ENCODE peak calls at places on chromosomes 13 and 19, in nine cellular contexts. One of them, this sample, is unnamed. For H3K4me1, the result is how much of the 10 kb centered on the place peaks cover.

GRCh38 chr13:101242720-101243119 is 173.6 kb downstream of the NALCN start:
- DNase-seq in adrenal gland: no peak
- DNase-seq in neural progenitor cell: no peak
- DNase-seq in K562: no peak
- DNase-seq in Caco-2: no peak
- DNase-seq in ascending aorta: no peak
- DNase-seq in breast epithelium: no peak
- DNase-seq in upper lobe of left lung: no peak
- DNase-seq in tibial artery: no peak
- DNase-seq in this sample: no peak

GRCh38 chr19:39448271-39448670 is 2.9 kb downstream of the SUPT5H start:
- DNase-seq in adrenal gland: no peak
- DNase-seq in neural progenitor cell: no peak
- DNase-seq in K562: no peak
- DNase-seq in Caco-2: no peak
- DNase-seq in ascending aorta: no peak
- DNase-seq in breast epithelium: no peak
- DNase-seq in upper lobe of left lung: no peak
- DNase-seq in tibial artery: no peak
- DNase-seq in this sample: no peak

GRCh38 chr19:32343550-32344262 is 1.7 kb upstream of the ZNF507 start:
- DNase-seq in adrenal gland: no peak
- DNase-seq in neural progenitor cell: no peak
- DNase-seq in K562: no peak
- DNase-seq in Caco-2: peak
- DNase-seq in ascending aorta: no peak
- DNase-seq in breast epithelium: no peak
- DNase-seq in upper lobe of left lung: no peak
- DNase-seq in tibial artery: no peak
- DNase-seq in this sample: no peak

GRCh38 chr19:57587529-57587928 is 3.6 kb downstream of the ZIK1 start:
- DNase-seq in adrenal gland: no peak
- DNase-seq in neural progenitor cell: no peak
- DNase-seq in K562: no peak
- DNase-seq in Caco-2: no peak
- DNase-seq in ascending aorta: no peak
- DNase-seq in breast epithelium: no peak
- DNase-seq in upper lobe of left lung: no peak
- DNase-seq in tibial artery: no peak
- DNase-seq in this sample: no peak

GRCh38 chr19:35350591-35350990 is 2.9 kb downstream of the FFAR1 start:
- DNase-seq in adrenal gland: peak
- DNase-seq in neural progenitor cell: no peak
- DNase-seq in K562: no peak
- DNase-seq in Caco-2: peak
- DNase-seq in ascending aorta: no peak
- DNase-seq in breast epithelium: peak
- DNase-seq in upper lobe of left lung: peak
- DNase-seq in tibial artery: no peak
- DNase-seq in this sample: no peak

GRCh38 chr13:33069365-33069764 is 53.1 kb downstream of the KL start:
- DNase-seq in adrenal gland: no peak
- DNase-seq in neural progenitor cell: no peak
- DNase-seq in K562: no peak
- DNase-seq in Caco-2: no peak
- DNase-seq in ascending aorta: no peak
- DNase-seq in breast epithelium: no peak
- DNase-seq in upper lobe of left lung: no peak
- DNase-seq in tibial artery: no peak
- DNase-seq in this sample: no peak

GRCh38 chr19:16342002-16342715 is 17.5 kb downstream of the KLF2 start:
- DNase-seq in adrenal gland: no peak
- DNase-seq in neural progenitor cell: no peak
- DNase-seq in K562: no peak
- DNase-seq in Caco-2: no peak
- DNase-seq in ascending aorta: no peak
- DNase-seq in breast epithelium: no peak
- DNase-seq in upper lobe of left lung: no peak
- DNase-seq in tibial artery: peak
- DNase-seq in this sample: no peak

GRCh38 chr13:60398438-60398891 is 1.4 kb downstream of the TDRD3 start:
- DNase-seq in adrenal gland: no peak
- DNase-seq in neural progenitor cell: no peak
- DNase-seq in K562: no peak
- DNase-seq in Caco-2: no peak
- DNase-seq in ascending aorta: no peak
- DNase-seq in breast epithelium: no peak
- DNase-seq in upper lobe of left lung: no peak
- DNase-seq in tibial artery: no peak
- DNase-seq in this sample: no peak

GRCh38 chr19:45827459-45828093 is 12.5 kb upstream of the RSPH6A start:
- DNase-seq in adrenal gland: no peak
- DNase-seq in neural progenitor cell: no peak
- DNase-seq in K562: no peak
- DNase-seq in Caco-2: no peak
- DNase-seq in ascending aorta: no peak
- DNase-seq in breast epithelium: no peak
- DNase-seq in upper lobe of left lung: no peak
- DNase-seq in tibial artery: no peak
- DNase-seq in this sample: no peak

GRCh38 chr19:45825917-45826893 is 11.1 kb upstream of the RSPH6A start:
- DNase-seq in adrenal gland: no peak
- DNase-seq in neural progenitor cell: no peak
- DNase-seq in K562: no peak
- DNase-seq in Caco-2: no peak
- DNase-seq in ascending aorta: no peak
- DNase-seq in breast epithelium: no peak
- DNase-seq in upper lobe of left lung: no peak
- DNase-seq in tibial artery: no peak
- DNase-seq in this sample: no peak

GRCh38 chr19:45828523-45828922 is 13.4 kb upstream of the RSPH6A start:
- DNase-seq in adrenal gland: no peak
- DNase-seq in neural progenitor cell: no peak
- DNase-seq in K562: no peak
- DNase-seq in Caco-2: no peak
- DNase-seq in ascending aorta: no peak
- DNase-seq in breast epithelium: no peak
- DNase-seq in upper lobe of left lung: no peak
- DNase-seq in tibial artery: no peak
- DNase-seq in this sample: no peak

GRCh38 chr19:45826934-45827333 is 11.8 kb upstream of the RSPH6A start:
- DNase-seq in adrenal gland: no peak
- DNase-seq in neural progenitor cell: no peak
- DNase-seq in K562: no peak
- DNase-seq in Caco-2: no peak
- DNase-seq in ascending aorta: no peak
- DNase-seq in breast epithelium: no peak
- DNase-seq in upper lobe of left lung: no peak
- DNase-seq in tibial artery: no peak
- DNase-seq in this sample: no peak

GRCh38 chr19:45828945-45829344 is 13.8 kb upstream of the RSPH6A start:
- DNase-seq in adrenal gland: no peak
- DNase-seq in neural progenitor cell: no peak
- DNase-seq in K562: no peak
- DNase-seq in Caco-2: no peak
- DNase-seq in ascending aorta: no peak
- DNase-seq in breast epithelium: no peak
- DNase-seq in upper lobe of left lung: no peak
- DNase-seq in tibial artery: no peak
- DNase-seq in this sample: no peak
- H3K4me1 ChIP-seq in adrenal gland: under half
- H3K4me1 ChIP-seq in neural progenitor cell: under half
- H3K4me1 ChIP-seq in K562: under half
- H3K4me1 ChIP-seq in Caco-2: under half
- H3K4me1 ChIP-seq in ascending aorta: under half
- H3K4me1 ChIP-seq in breast epithelium: under half
- H3K4me1 ChIP-seq in upper lobe of left lung: under half
- H3K4me1 ChIP-seq in tibial artery: under half
- H3K4me1 ChIP-seq in this sample: under half

GRCh38 chr13:99313941-99314340 is 6.7 kb upstream of the GPR183 start:
- DNase-seq in adrenal gland: no peak
- DNase-seq in neural progenitor cell: no peak
- DNase-seq in K562: no peak
- DNase-seq in Caco-2: no peak
- DNase-seq in ascending aorta: no peak
- DNase-seq in breast epithelium: no peak
- DNase-seq in upper lobe of left lung: no peak
- DNase-seq in tibial artery: no peak
- DNase-seq in this sample: no peak

GRCh38 chr13:99314640-99315176 is 7.5 kb upstream of the GPR183 start:
- DNase-seq in adrenal gland: no peak
- DNase-seq in neural progenitor cell: no peak
- DNase-seq in K562: peak
- DNase-seq in Caco-2: no peak
- DNase-seq in ascending aorta: no peak
- DNase-seq in breast epithelium: no peak
- DNase-seq in upper lobe of left lung: no peak
- DNase-seq in tibial artery: no peak
- DNase-seq in this sample: no peak

GRCh38 chr13:99312493-99312883 is 5.3 kb upstream of the GPR183 start:
- DNase-seq in adrenal gland: peak
- DNase-seq in neural progenitor cell: no peak
- DNase-seq in K562: no peak
- DNase-seq in Caco-2: no peak
- DNase-seq in ascending aorta: peak
- DNase-seq in breast epithelium: no peak
- DNase-seq in upper lobe of left lung: peak
- DNase-seq in tibial artery: peak
- DNase-seq in this sample: peak

GRCh38 chr13:99311748-99312492 is 4.7 kb upstream of the GPR183 start:
- DNase-seq in adrenal gland: peak
- DNase-seq in neural progenitor cell: no peak
- DNase-seq in K562: no peak
- DNase-seq in Caco-2: no peak
- DNase-seq in ascending aorta: no peak
- DNase-seq in breast epithelium: no peak
- DNase-seq in upper lobe of left lung: no peak
- DNase-seq in tibial artery: no peak
- DNase-seq in this sample: peak

DNA sequence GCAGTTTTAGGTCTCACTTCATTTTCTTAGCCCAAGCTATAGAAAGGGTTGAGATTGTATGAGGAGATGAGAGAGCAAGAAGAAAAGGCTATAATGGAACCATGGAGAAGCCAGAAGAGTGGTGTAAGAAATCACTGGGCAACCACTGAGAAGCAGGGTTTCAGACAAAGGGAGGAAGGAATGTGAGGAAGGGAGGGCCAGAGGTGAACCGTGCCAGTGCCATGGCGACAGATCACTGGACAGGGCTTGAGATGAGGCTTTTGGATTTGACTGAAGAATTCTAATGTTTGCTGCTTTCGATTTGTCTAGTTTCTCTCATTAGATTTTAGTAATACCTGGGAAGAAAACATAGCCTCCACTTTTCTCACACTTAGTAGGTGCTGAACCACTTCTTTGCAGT is 6.3 kb upstream of the GPR183 start:
- DNase-seq in adrenal gland: no peak
- DNase-seq in neural progenitor cell: peak
- DNase-seq in K562: no peak
- DNase-seq in Caco-2: no peak
- DNase-seq in ascending aorta: no peak
- DNase-seq in breast epithelium: no peak
- DNase-seq in upper lobe of left lung: no peak
- DNase-seq in tibial artery: no peak
- DNase-seq in this sample: no peak
- H3K4me1 ChIP-seq in adrenal gland: under half
- H3K4me1 ChIP-seq in neural progenitor cell: under half
- H3K4me1 ChIP-seq in K562: under half
- H3K4me1 ChIP-seq in Caco-2: under half
- H3K4me1 ChIP-seq in ascending aorta: under half
- H3K4me1 ChIP-seq in breast epithelium: under half
- H3K4me1 ChIP-seq in upper lobe of left lung: under half
- H3K4me1 ChIP-seq in tibial artery: under half
- H3K4me1 ChIP-seq in this sample: under half

GRCh38 chr13:62747152-62747551 is 1331.5 kb upstream of the PCDH20 start:
- DNase-seq in adrenal gland: no peak
- DNase-seq in neural progenitor cell: no peak
- DNase-seq in K562: no peak
- DNase-seq in Caco-2: no peak
- DNase-seq in ascending aorta: no peak
- DNase-seq in breast epithelium: no peak
- DNase-seq in upper lobe of left lung: no peak
- DNase-seq in tibial artery: no peak
- DNase-seq in this sample: no peak

GRCh38 chr13:62747629-62748028 is 1332.0 kb upstream of the PCDH20 start:
- DNase-seq in adrenal gland: no peak
- DNase-seq in neural progenitor cell: no peak
- DNase-seq in K562: no peak
- DNase-seq in Caco-2: no peak
- DNase-seq in ascending aorta: no peak
- DNase-seq in breast epithelium: no peak
- DNase-seq in upper lobe of left lung: no peak
- DNase-seq in tibial artery: no peak
- DNase-seq in this sample: no peak
- H3K4me1 ChIP-seq in adrenal gland: under half
- H3K4me1 ChIP-seq in neural progenitor cell: under half
- H3K4me1 ChIP-seq in K562: under half
- H3K4me1 ChIP-seq in Caco-2: under half
- H3K4me1 ChIP-seq in ascending aorta: under half
- H3K4me1 ChIP-seq in breast epithelium: under half
- H3K4me1 ChIP-seq in upper lobe of left lung: under half
- H3K4me1 ChIP-seq in tibial artery: under half
- H3K4me1 ChIP-seq in this sample: under half

GRCh38 chr19:1245884-1246816 is 2.2 kb upstream of the MIDN start:
- DNase-seq in adrenal gland: peak
- DNase-seq in neural progenitor cell: peak
- DNase-seq in K562: no peak
- DNase-seq in Caco-2: peak
- DNase-seq in ascending aorta: peak
- DNase-seq in breast epithelium: no peak
- DNase-seq in upper lobe of left lung: peak
- DNase-seq in tibial artery: no peak
- DNase-seq in this sample: no peak

GRCh38 chr19:1247747-1248453 is 483 bp upstream of the MIDN start:
- DNase-seq in adrenal gland: peak
- DNase-seq in neural progenitor cell: peak
- DNase-seq in K562: no peak
- DNase-seq in Caco-2: no peak
- DNase-seq in ascending aorta: peak
- DNase-seq in breast epithelium: no peak
- DNase-seq in upper lobe of left lung: peak
- DNase-seq in tibial artery: peak
- DNase-seq in this sample: no peak

GRCh38 chr19:1244693-1245451 is 3.3 kb downstream of the ATP5F1D start:
- DNase-seq in adrenal gland: peak
- DNase-seq in neural progenitor cell: no peak
- DNase-seq in K562: no peak
- DNase-seq in Caco-2: no peak
- DNase-seq in ascending aorta: no peak
- DNase-seq in breast epithelium: no peak
- DNase-seq in upper lobe of left lung: peak
- DNase-seq in tibial artery: no peak
- DNase-seq in this sample: no peak

GRCh38 chr19:1243768-1244692 is 2.5 kb downstream of the ATP5F1D start:
- DNase-seq in adrenal gland: peak
- DNase-seq in neural progenitor cell: peak
- DNase-seq in K562: no peak
- DNase-seq in Caco-2: peak
- DNase-seq in ascending aorta: peak
- DNase-seq in breast epithelium: peak
- DNase-seq in upper lobe of left lung: peak
- DNase-seq in tibial artery: peak
- DNase-seq in this sample: peak

DNA sequence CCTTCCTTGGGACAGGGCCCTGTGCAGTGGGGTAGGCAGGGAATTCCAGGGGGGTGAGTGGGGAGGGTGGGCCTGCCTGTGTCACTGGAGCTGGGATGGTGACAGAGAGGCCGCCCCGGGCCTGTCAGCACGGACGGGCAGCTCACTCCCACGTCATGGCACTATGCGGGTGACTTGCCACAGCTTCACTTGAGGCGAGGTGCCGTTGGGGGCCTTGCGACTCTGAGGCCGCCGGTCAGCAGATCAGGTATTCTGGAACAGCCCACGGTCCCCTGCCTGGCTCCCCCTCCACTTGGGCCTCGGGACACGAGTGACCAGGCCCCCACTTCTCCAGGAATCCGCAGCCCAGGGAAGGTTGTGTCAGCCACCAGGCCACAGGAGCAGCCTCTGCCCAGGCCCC is 2.9 kb upstream of the MIDN start:
- DNase-seq in adrenal gland: no peak
- DNase-seq in neural progenitor cell: no peak
- DNase-seq in K562: no peak
- DNase-seq in Caco-2: no peak
- DNase-seq in ascending aorta: peak
- DNase-seq in breast epithelium: no peak
- DNase-seq in upper lobe of left lung: no peak
- DNase-seq in tibial artery: no peak
- DNase-seq in this sample: no peak
- H3K4me1 ChIP-seq in adrenal gland: half or more
- H3K4me1 ChIP-seq in neural progenitor cell: under half
- H3K4me1 ChIP-seq in K562: half or more
- H3K4me1 ChIP-seq in Caco-2: under half
- H3K4me1 ChIP-seq in ascending aorta: half or more
- H3K4me1 ChIP-seq in breast epithelium: under half
- H3K4me1 ChIP-seq in upper lobe of left lung: half or more
- H3K4me1 ChIP-seq in tibial artery: half or more
- H3K4me1 ChIP-seq in this sample: under half

This sample was measured in tibial nerve.